ENCODE peak calls at places on chromosomes 11 and 22, in four cellular contexts. C is K562, I is WTC11, J is GM12878. A is an unnamed sample.

GRCh38 chr22:37177755-37178154 is 10.3 kb downstream of the C1QTNF6 start:
- DNase-seq in C (no peak), I (no peak), J (no peak), A (no peak)

GRCh38 chr11:44625759-44626523 is 60.5 kb downstream of the CD82 start:
- DNase-seq in C (no peak), I (no peak), J (no peak), A (no peak)

GRCh38 chr11:211741-212140 is 4.2 kb downstream of the RIC8A start:
- DNase-seq in C (no peak), I (no peak), J (no peak), A (no peak)

GRCh38 chr11:114059278-114059983 is at the start of gene ZBTB16:
- DNase-seq in C (peak), I (peak), J (no peak), A (no peak)

GRCh38 chr11:102347526-102348331 is 715 bp downstream of the BIRC2 start:
- DNase-seq in C (peak), I (no peak), J (no peak), A (peak)

GRCh38 chr22:27194096-27194748 is 536.8 kb downstream of the MIAT start:
- DNase-seq in C (no peak), I (no peak), J (no peak), A (no peak)

GRCh38 chr22:39574779-39575551 is 4.4 kb downstream of the CACNA1I start:
- DNase-seq in C (peak), I (no peak), J (no peak), A (peak)

GRCh38 chr11:80443177-80443576 is 1002.3 kb upstream of the TENM4 start:
- DNase-seq in C (no peak), I (no peak), J (no peak), A (no peak)

GRCh38 chr11:69442807-69443137 is 38.7 kb upstream of the LINC01488 start:
- DNase-seq in C (peak), I (no peak), J (no peak), A (peak)

GRCh38 chr22:22508274-22509176 is at the start of gene ZNF280B:
- DNase-seq in C (peak), I (peak), J (peak), A (peak)

GRCh38 chr22:38479096-38479840 is 11.4 kb downstream of the KDELR3 start:
- DNase-seq in C (no peak), I (no peak), J (no peak), A (no peak)

GRCh38 chr11:46916669-46917108 is 1.7 kb downstream of the LRP4 start:
- DNase-seq in C (peak), I (peak), J (no peak), A (peak)

GRCh38 chr11:35040221-35040942 is 98.6 kb upstream of the CD44 start:
- DNase-seq in C (no peak), I (no peak), J (peak), A (no peak)

GRCh38 chr22:45285431-45286058 is 796 bp downstream of the UPK3A start:
- DNase-seq in C (no peak), I (peak), J (no peak), A (no peak)

GRCh38 chr11:7577883-7578242 is 64.1 kb downstream of the PPFIBP2 start:
- DNase-seq in C (no peak), I (no peak), J (no peak), A (no peak)

GRCh38 chr22:24482586-24482985 is 12.5 kb upstream of the UPB1 start:
- DNase-seq in C (no peak), I (no peak), J (no peak), A (no peak)

GRCh38 chr11:110962907-110963306 is 250.7 kb upstream of the ARHGAP20 start:
- DNase-seq in C (no peak), I (no peak), J (no peak), A (no peak)

GRCh38 chr22:23218053-23218866 is 38.0 kb downstream of the BCR start:
- DNase-seq in C (peak), I (no peak), J (no peak), A (no peak)

GRCh38 chr22:28032896-28033295 is 113.8 kb upstream of the PITPNB start:
- DNase-seq in C (no peak), I (no peak), J (no peak), A (no peak)

GRCh38 chr11:34869425-34869824 is 46.8 kb downstream of the APIP start:
- DNase-seq in C (peak), I (peak), J (no peak), A (peak)

GRCh38 chr11:95734009-95734572 is 55.5 kb downstream of the FAM76B start:
- DNase-seq in C (peak), I (no peak), J (no peak), A (no peak)

GRCh38 chr22:19644314-19645223 is 69.7 kb upstream of the SEPTIN5 start:
- DNase-seq in C (peak), I (no peak), J (no peak), A (no peak)

GRCh38 chr22:39545310-39546063 is 12.9 kb upstream of the RPS19BP1 start:
- DNase-seq in C (peak), I (peak), J (no peak), A (no peak)

GRCh38 chr22:44724859-44725258 is 22.9 kb downstream of the PRR5 start:
- DNase-seq in C (no peak), I (no peak), J (no peak), A (no peak)

GRCh38 chr11:71913716-71914115 is 14.7 kb downstream of the XNDC1N start:
- DNase-seq in C (no peak), I (no peak), J (no peak), A (no peak)
- TF ChIP-seq CTCF in C (no peak), I (no peak), J (no peak), A (no peak)

GRCh38 chr11:115170133-115170815 is 333.9 kb downstream of the CADM1 start:
- DNase-seq in C (peak), I (peak), J (no peak), A (peak)
- TF ChIP-seq TCF7 in C (no peak), I (no peak), J (no peak), A (no peak)

GRCh38 chr11:87722756-87723599 is 452.3 kb downstream of the RAB38 start:
- DNase-seq in C (peak), I (peak), J (no peak), A (peak)
- TF ChIP-seq CTCF in C (peak), I (peak), J (peak), A (peak)

DNA sequence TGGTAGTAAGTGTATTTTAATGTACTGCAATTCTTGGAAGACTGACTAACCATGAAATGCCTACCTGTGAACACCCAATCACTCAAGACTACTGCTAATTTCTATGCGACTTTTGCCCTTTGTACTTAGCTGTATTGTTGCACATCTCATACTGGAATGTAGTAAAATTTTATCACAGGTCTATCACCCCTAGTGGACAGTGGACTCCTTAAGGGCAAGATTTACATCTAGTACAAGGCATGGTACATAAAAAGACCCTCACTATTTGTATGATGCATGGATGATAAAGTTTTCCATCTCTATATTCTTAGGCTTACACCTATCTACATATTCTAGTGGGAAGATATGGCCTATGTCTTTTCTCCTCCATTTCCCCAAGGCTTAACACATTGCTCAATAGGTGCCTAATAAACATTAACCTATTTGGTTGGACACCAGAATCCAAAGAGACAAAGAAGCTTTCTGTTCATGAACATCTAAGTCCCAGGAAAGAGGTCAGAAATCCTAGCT is 26.1 kb downstream of the SERGEF start:
- DNase-seq in C (no peak), I (no peak), J (no peak), A (peak)
- TF ChIP-seq TCF7 in C (no peak), I (no peak), J (no peak), A (no peak)

DNA sequence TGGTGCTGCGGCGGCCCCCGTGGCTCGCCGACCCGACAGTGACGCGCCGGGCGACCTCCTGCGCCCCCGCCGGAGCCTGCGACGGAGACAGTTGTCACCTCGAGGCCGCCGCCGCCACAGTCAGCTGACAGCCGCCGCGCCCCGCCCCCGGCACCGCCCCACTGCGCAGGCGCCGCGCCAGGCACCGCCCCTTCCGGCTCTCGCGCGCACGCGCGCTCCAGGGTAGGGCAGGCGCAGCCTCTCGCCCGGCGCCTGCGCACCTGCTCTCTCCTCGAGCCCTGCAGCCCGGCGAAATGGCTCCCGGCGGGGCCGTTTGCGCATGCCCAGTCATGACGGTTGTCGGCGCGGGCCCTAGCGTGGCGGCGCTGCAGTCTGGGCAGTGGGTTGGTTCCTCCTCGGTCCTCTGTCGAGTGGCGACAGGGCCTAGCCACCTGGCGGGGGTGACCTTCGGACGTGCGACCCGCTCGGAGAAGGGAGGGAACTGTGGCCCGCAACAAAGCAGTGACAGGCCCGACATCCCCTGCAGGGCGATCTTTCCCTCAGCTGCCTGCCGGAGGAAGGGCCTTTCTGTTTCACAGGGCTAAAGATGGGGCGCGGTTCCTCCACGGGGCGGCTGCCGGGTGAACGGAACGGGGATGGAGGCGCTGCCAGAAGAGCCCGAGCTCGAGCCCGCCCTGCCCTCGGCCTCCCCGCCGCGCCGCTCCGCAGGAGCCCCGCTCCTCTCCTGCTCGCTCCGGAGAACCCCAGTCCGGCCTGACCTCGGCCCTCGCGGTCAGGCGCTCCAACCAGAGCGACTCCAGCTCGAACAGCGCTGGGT is at the start of gene TOLLIP:
- DNase-seq in C (peak), I (peak), J (peak), A (peak)
- TF ChIP-seq CTCF in C (peak), I (no peak), J (no peak), A (peak)

GRCh38 chr22:26038365-26038764 is 130.9 kb upstream of the SEZ6L start:
- DNase-seq in C (no peak), I (no peak), J (no peak), A (peak)

GRCh38 chr22:26031641-26032040 is 137.6 kb upstream of the SEZ6L start:
- DNase-seq in C (no peak), I (no peak), J (no peak), A (no peak)

GRCh38 chr22:26033586-26033985 is 135.7 kb upstream of the SEZ6L start:
- DNase-seq in C (no peak), I (no peak), J (no peak), A (no peak)

GRCh38 chr22:26033071-26033470 is 136.2 kb upstream of the SEZ6L start:
- DNase-seq in C (no peak), I (no peak), J (no peak), A (no peak)

DNA sequence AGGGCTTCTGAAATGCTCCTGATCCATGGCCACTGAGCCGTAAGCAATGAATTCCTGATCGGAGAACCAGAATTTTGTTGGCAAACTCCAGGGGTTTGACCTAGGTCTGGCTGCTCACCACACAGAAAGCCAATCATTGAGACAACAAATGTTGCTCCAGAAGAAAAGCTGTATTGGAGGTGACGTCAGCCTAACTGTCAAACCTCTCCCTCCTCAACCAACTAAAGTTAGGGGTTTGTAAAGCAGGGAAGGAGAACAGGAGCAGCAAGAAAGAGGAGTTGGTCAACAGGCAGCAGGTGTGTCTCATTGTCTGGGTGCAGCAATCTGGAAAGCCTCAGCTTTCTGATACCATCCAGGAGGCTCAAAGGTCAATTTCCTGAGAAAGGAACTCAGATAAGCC is 133.7 kb upstream of the SEZ6L start:
- DNase-seq in C (no peak), I (no peak), J (no peak), A (no peak)
- TF ChIP-seq TCF7 in C (no peak), I (no peak), J (no peak), A (no peak)

GRCh38 chr11:112352907-112353306 is 92.2 kb upstream of the PLET1 start:
- DNase-seq in C (no peak), I (no peak), J (no peak), A (no peak)

GRCh38 chr11:112361396-112361795 is 100.7 kb upstream of the PLET1 start:
- DNase-seq in C (no peak), I (no peak), J (no peak), A (no peak)

GRCh38 chr11:112354364-112354763 is 93.7 kb upstream of the PLET1 start:
- DNase-seq in C (no peak), I (no peak), J (no peak), A (no peak)

GRCh38 chr11:112357488-112357887 is 96.8 kb upstream of the PLET1 start:
- DNase-seq in C (no peak), I (no peak), J (no peak), A (no peak)

DNA sequence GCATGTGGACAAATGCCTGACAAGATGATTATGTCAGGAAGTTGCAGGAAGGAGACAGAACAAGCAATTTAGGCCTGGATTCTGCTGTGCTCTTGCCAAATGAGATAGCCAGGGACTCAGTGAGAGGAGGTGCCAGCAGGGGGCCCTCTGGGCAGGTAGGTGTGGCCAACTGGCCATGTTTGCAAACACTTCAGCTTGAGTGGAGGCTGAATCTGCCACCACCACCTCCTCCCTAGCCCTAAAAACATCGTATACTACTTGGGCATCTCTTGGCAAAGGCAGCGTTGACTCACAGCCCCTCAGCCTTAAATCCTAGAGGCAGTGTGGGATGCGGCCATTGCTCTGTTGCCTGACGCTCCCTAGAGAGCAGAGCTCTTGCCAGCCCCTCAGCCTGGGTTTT is 95.1 kb upstream of the PLET1 start:
- DNase-seq in C (peak), I (peak), J (no peak), A (no peak)
- TF ChIP-seq CTCF in C (peak), I (no peak), J (peak), A (peak)

DNA sequence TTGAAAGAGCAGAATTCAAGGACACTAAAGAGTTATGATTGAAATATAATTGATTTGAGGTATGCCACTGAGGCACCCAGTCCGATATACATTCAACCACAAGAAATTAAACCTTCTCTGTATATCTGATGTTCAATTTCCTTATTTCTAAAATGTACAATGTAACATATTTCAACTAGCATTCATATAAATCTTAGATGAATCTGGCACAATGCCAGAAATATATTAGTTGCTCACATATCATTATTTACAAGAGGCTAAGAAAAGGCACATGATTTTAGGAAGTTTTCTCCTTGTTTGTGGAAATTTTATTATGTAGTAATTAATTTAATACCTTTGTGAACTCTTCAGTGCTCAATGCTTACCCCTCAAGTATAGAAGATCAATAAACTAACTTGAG is 532.3 kb downstream of the KCNA4 start:
- DNase-seq in C (no peak), I (no peak), J (no peak), A (no peak)
- TF ChIP-seq TCF7 in C (no peak), I (no peak), J (no peak), A (no peak)

GRCh38 chr11:43579171-43579918 is 101.2 kb upstream of the HSD17B12 start:
- DNase-seq in C (peak), I (peak), J (no peak), A (no peak)
- TF ChIP-seq CTCF in C (peak), I (no peak), J (no peak), A (peak)

GRCh38 chr22:41234815-41235687 is 5.7 kb downstream of the CHADL start:
- DNase-seq in C (no peak), I (no peak), J (no peak), A (peak)
- TF ChIP-seq TCF7 in C (no peak), I (no peak), J (no peak), A (no peak)